ENCODE peak calls at places on chromosome 6, in six cellular contexts. L is mucosa of descending colon; Z is effector memory CD4-positive, alpha-beta T cell; C is psoas muscle; E is transverse colon; O is osteoblast. K is an unnamed sample.

GRCh38 chr6:1600764-1601615 is 8.7 kb upstream of the FOXC1 start:
- DNase-seq in O (no peak), Z (no peak), E (no peak), L (no peak), C (no peak), K (peak; percentile 63)

GRCh38 chr6:84428300-84428907 is 201.0 kb upstream of the CEP162 start:
- DNase-seq in O (peak; percentile 76), C (peak; percentile 23), E (peak; percentile 11), Z (no peak), L (no peak), K (peak; percentile 45)

GRCh38 chr6:110566346-110567125 is 90.1 kb upstream of the SLC22A16 start:
- DNase-seq in Z (no peak), O (no peak), E (peak; percentile 48), L (peak; percentile 70), C (no peak), K (peak; percentile 63)

GRCh38 chr6:80165143-80165542 is 58.7 kb downstream of the BCKDHB start:
- DNase-seq in C (no peak), Z (no peak), L (no peak), E (no peak), O (no peak), K (no peak)

GRCh38 chr6:149895702-149896310 is 2.1 kb downstream of the RAET1E start:
- DNase-seq in L (no peak), Z (no peak), C (peak; percentile 72), O (no peak), E (no peak), K (no peak)

GRCh38 chr6:39836621-39837020 is 44.4 kb downstream of the DAAM2 start:
- DNase-seq in C (no peak), L (no peak), O (peak; percentile 88), Z (no peak), E (no peak), K (no peak)

GRCh38 chr6:35599761-35600658 is 87.3 kb upstream of the TULP1 start:
- DNase-seq in E (no peak), Z (no peak), O (no peak), C (no peak), L (no peak), K (no peak)

GRCh38 chr6:55925292-55925691 is 49.9 kb upstream of the BMP5 start:
- DNase-seq in L (no peak), E (no peak), C (no peak), O (peak; percentile 86), Z (no peak), K (no peak)

GRCh38 chr6:141291322-141291721 is 841.4 kb upstream of the GJE1 start:
- DNase-seq in O (no peak), L (no peak), Z (no peak), E (no peak), C (no peak), K (no peak)

GRCh38 chr6:35489995-35490791 is 6.7 kb downstream of the TEAD3 start:
- DNase-seq in C (peak; percentile 79), O (peak; percentile 97), E (peak; percentile 81), Z (no peak), L (peak; percentile 76), K (no peak)

GRCh38 chr6:23339268-23339667 is 769.9 kb downstream of the HDGFL1 start:
- DNase-seq in E (no peak), O (no peak), C (no peak), L (no peak), Z (no peak), K (no peak)

GRCh38 chr6:165844232-165844631 is 181.2 kb upstream of the PDE10A start:
- DNase-seq in E (no peak), O (no peak), Z (no peak), L (no peak), C (no peak), K (no peak)

GRCh38 chr6:164039954-164040375 is 625.4 kb downstream of the QKI start:
- DNase-seq in E (peak; percentile 19), L (peak; percentile 63), O (peak; percentile 5), C (peak; percentile 27), Z (no peak), K (peak; percentile 18)

GRCh38 chr6:24060982-24061754 is 64.8 kb upstream of the NRSN1 start:
- DNase-seq in O (no peak), Z (no peak), C (no peak), L (no peak), E (no peak), K (no peak)

GRCh38 chr6:35601331-35602132 is 87.2 kb downstream of the FKBP5 start:
- DNase-seq in E (peak; percentile 69), O (no peak), C (peak; percentile 46), L (no peak), Z (peak; percentile 43), K (no peak)

GRCh38 chr6:32553037-32553742 is 23.1 kb upstream of the HLA-DRB5 start:
- DNase-seq in O (no peak), E (no peak), L (no peak), Z (no peak), C (no peak), K (no peak)

DNA sequence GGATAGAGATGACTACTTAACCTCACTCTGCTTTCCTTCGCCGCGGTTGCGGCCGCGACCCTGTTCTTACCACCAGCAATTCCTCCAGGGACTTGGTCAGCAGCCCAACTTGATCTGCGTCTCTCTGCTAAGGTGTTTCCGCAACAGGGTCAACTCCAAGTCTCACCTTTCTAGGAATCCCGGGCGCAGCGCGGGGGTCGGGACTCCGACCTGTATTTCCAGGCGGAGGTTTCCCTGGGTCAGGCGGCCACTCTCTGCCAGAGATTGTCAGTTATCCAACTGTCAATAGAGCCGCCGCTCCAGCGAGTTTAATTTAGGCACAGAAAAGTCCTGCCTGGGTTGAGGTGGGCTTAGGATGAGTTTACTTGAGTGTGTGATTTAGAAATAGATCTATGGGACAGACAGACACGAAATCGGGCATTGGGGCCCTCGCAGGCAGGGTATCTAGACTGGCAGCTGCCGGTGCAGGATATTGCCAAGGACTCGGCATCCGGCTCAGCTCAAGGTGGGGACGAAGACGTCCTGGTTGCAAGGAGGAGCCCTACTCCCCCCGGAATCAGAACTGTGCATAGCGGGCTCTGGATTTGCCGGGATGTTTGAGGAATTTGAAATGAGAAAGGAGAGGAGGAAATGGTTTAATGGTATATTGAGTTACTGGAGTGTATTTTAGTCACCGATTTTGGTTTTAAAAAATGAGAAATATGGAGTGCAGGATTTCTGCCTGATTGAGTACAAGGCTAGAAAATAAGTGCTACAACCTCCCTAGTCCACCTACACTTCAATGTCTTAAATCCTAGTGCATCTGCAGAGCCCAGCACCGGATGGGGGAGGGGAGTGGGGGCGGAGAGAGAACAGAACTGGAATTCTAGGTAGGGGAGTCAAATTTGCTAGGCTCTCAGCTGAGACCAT is 23.7 kb downstream of the POM121L2 start:
- DNase-seq in O (no peak), Z (no peak), L (no peak), C (no peak), E (no peak), K (no peak)
- H3K9me3 ChIP-seq in O (no peaks in the 10 kb centered on the region), Z (peaks cover under 1% of the 10 kb centered on the region), L (no peaks in the 10 kb centered on the region), C (no peaks in the 10 kb centered on the region), E (no peaks in the 10 kb centered on the region), K (no peaks in the 10 kb centered on the region)

GRCh38 chr6:322940-323729 is 30.8 kb downstream of the DUSP22 start:
- DNase-seq in E (peak; percentile 39), O (no peak), Z (no peak), L (no peak), C (no peak), K (peak; percentile 24)

GRCh38 chr6:326896-327537 is 34.7 kb downstream of the DUSP22 start:
- DNase-seq in C (no peak), E (no peak), L (peak; percentile 57), Z (no peak), O (peak; percentile 79), K (no peak)

GRCh38 chr6:324116-324728 is 31.9 kb downstream of the DUSP22 start:
- DNase-seq in L (peak; percentile 53), O (no peak), Z (no peak), E (peak; percentile 8), C (no peak), K (peak; percentile 51)

GRCh38 chr6:323730-324088 is 31.4 kb downstream of the DUSP22 start:
- DNase-seq in O (no peak), E (no peak), L (no peak), C (no peak), Z (no peak), K (no peak)

GRCh38 chr6:324729-325125 is 32.4 kb downstream of the DUSP22 start:
- DNase-seq in Z (no peak), O (no peak), E (peak; percentile 7), L (no peak), C (no peak), K (no peak)
- H3K9me3 ChIP-seq in Z (no peaks in the 10 kb centered on the region), O (no peaks in the 10 kb centered on the region), E (no peaks in the 10 kb centered on the region), L (no peaks in the 10 kb centered on the region), C (no peaks in the 10 kb centered on the region), K (no peaks in the 10 kb centered on the region)

GRCh38 chr6:106808758-106809157 is 165.8 kb downstream of the CD24 start:
- DNase-seq in E (no peak), Z (no peak), L (no peak), O (no peak), C (no peak), K (no peak)
- H3K9me3 ChIP-seq in E (peaks cover 65% of the 10 kb centered on the region), Z (peaks cover 9% of the 10 kb centered on the region), L (peaks cover 58% of the 10 kb centered on the region), O (peaks cover 14% of the 10 kb centered on the region), C (peaks cover 23% of the 10 kb centered on the region), K (peaks cover 24% of the 10 kb centered on the region)

GRCh38 chr6:144435602-144436426 is 150.7 kb downstream of the UTRN start:
- DNase-seq in C (no peak), Z (no peak), O (peak; percentile 84), E (no peak), L (no peak), K (no peak)

GRCh38 chr6:144437105-144437504 is 152.0 kb downstream of the UTRN start:
- DNase-seq in L (no peak), O (no peak), Z (no peak), E (no peak), C (no peak), K (no peak)

GRCh38 chr6:144434308-144434990 is 149.3 kb downstream of the UTRN start:
- DNase-seq in E (no peak), Z (no peak), C (no peak), L (no peak), O (peak; percentile 97), K (no peak)

GRCh38 chr6:144439016-144439415 is 153.9 kb downstream of the UTRN start:
- DNase-seq in E (no peak), Z (no peak), O (peak; percentile 36), L (no peak), C (no peak), K (no peak)

GRCh38 chr6:144438103-144438502 is 153.0 kb downstream of the UTRN start:
- DNase-seq in E (no peak), L (no peak), O (no peak), C (no peak), Z (no peak), K (no peak)
- H3K9me3 ChIP-seq in E (no peaks in the 10 kb centered on the region), L (peaks cover 11% of the 10 kb centered on the region), O (peaks cover 3% of the 10 kb centered on the region), C (no peaks in the 10 kb centered on the region), Z (no peaks in the 10 kb centered on the region), K (no peaks in the 10 kb centered on the region)

DNA sequence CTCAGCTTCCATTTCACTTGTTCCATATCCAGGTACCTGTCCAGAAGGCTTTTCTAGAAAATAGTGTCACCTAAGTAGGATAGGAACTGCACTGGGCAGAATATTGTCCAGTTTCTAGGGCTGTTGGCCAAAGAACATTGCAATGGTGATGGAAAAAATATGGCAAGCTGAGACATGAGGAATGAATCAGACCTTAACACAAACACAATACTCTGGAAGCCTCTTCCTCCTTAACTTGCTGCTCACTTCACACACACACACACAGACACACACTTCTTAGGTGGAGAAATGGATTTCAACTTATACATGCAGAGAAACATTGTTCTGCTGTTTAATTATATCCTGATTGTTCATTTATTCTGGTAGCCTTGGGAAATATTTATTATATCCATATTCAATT is 203.0 kb upstream of the RGS17 start:
- DNase-seq in L (no peak), C (no peak), O (no peak), Z (no peak), E (no peak), K (no peak)
- H3K9me3 ChIP-seq in L (no peaks in the 10 kb centered on the region), C (no peaks in the 10 kb centered on the region), O (no peaks in the 10 kb centered on the region), Z (no peaks in the 10 kb centered on the region), E (no peaks in the 10 kb centered on the region), K (no peaks in the 10 kb centered on the region)

GRCh38 chr6:122956376-122956775 is 39.7 kb upstream of the CLVS2 start:
- DNase-seq in C (no peak), E (no peak), L (no peak), Z (no peak), O (no peak), K (no peak)
- H3K9me3 ChIP-seq in C (peaks cover 7% of the 10 kb centered on the region), E (no peaks in the 10 kb centered on the region), L (no peaks in the 10 kb centered on the region), Z (no peaks in the 10 kb centered on the region), O (no peaks in the 10 kb centered on the region), K (no peaks in the 10 kb centered on the region)